ENCODE peak calls at places on chromosome 18, in four cellular contexts. O is IMR-90; A is activated naive CD4-positive, alpha-beta T cell treated with anti-CD3 and anti-CD28 coated beads, Interleukin-2, amount 50 U/mL, for 72 hours; R is activated T-cell treated with anti-CD3 and anti-CD28 coated beads, Interleukin-2, amount 50 U/mL, for 4 hours. X is an unnamed sample.

GRCh38 chr18:48265328-48265727 is 143.9 kb downstream of the ZBTB7C start:
- ATAC-seq in R (no peak), A (no peak), O (no peak), X (no peak)

GRCh38 chr18:54878057-54878661 is 49.9 kb downstream of the RAB27B start:
- ATAC-seq in R (no peak), A (no peak), O (no peak), X (no peak)

GRCh38 chr18:21714472-21714871 is 9.9 kb upstream of the ABHD3 start:
- ATAC-seq in O (no peak), R (no peak), A (peak; percentile 73), X (peak; percentile 62)

GRCh38 chr18:49231541-49231940 is 228.9 kb downstream of the DYM start:
- ATAC-seq in O (no peak), A (no peak), R (no peak), X (no peak)

GRCh38 chr18:54203914-54204313 is 20.6 kb downstream of the MBD2 start:
- ATAC-seq in A (no peak), R (no peak), O (no peak), X (no peak)

GRCh38 chr18:51668632-51669031 is 471.2 kb upstream of the MEX3C start:
- ATAC-seq in O (no peak), A (no peak), R (no peak), X (no peak)

GRCh38 chr18:67935638-67936037 is 419.1 kb upstream of the DSEL start:
- ATAC-seq in A (peak; percentile 78), R (peak; percentile 30), O (no peak), X (peak; percentile 75)

GRCh38 chr18:12630136-12630535 is 27.8 kb downstream of the SPIRE1 start:
- ATAC-seq in O (peak; percentile 81), A (no peak), R (no peak), X (no peak)

GRCh38 chr18:45998244-45998643 is 31.1 kb upstream of the EPG5 start:
- ATAC-seq in A (peak; percentile 28), R (peak; percentile 57), O (no peak), X (peak; percentile 28)

GRCh38 chr18:67433971-67434370 is 82.5 kb downstream of the DSEL start:
- ATAC-seq in A (no peak), R (no peak), O (no peak), X (no peak)

GRCh38 chr18:79129120-79129519 is 59.9 kb downstream of the ATP9B start:
- ATAC-seq in O (no peak), A (no peak), R (no peak), X (no peak)

GRCh38 chr18:59460060-59460395 is 101.0 kb upstream of the LMAN1 start:
- ATAC-seq in O (peak; percentile 71), R (no peak), A (no peak), X (no peak)

GRCh38 chr18:54358495-54358793 is 738 bp downstream of the C18orf54 start:
- ATAC-seq in R (no peak), A (peak; percentile 12), O (no peak), X (peak; percentile 13)

GRCh38 chr18:25827961-25828561 is 262.4 kb downstream of the SS18 start:
- ATAC-seq in R (no peak), O (peak; percentile 37), A (no peak), X (no peak)

GRCh38 chr18:76923485-76924085 is 101.2 kb downstream of the ZNF236 start:
- ATAC-seq in O (peak; percentile 7), R (no peak), A (no peak), X (no peak)

GRCh38 chr18:3268306-3268705 is 6.4 kb downstream of the MYL12B start:
- ATAC-seq in A (no peak), O (no peak), R (no peak), X (no peak)

GRCh38 chr18:56574827-56575226 is 63.6 kb downstream of the TXNL1 start:
- ATAC-seq in A (no peak), O (peak; percentile 56), R (no peak), X (no peak)

GRCh38 chr18:31206787-31207381 is 44.2 kb upstream of the DSC1 start:
- ATAC-seq in A (no peak), O (peak; percentile 65), R (no peak), X (no peak)

GRCh38 chr18:61322265-61322873 is 10.9 kb upstream of the CDH20 start:
- ATAC-seq in R (peak; percentile 40), O (peak; percentile 96), A (peak; percentile 76), X (peak; percentile 56)

GRCh38 chr18:13614701-13615288 is 111.6 kb downstream of the FAM210A start:
- ATAC-seq in R (no peak), O (no peak), A (no peak), X (peak; percentile 8)

GRCh38 chr18:73684651-73685050 is 463.0 kb downstream of the FBXO15 start:
- ATAC-seq in O (no peak), A (no peak), R (no peak), X (no peak)

GRCh38 chr18:35841283-35841682 is 131.2 kb upstream of the RMP24 start:
- ATAC-seq in O (no peak), R (no peak), A (no peak), X (no peak)

GRCh38 chr18:27057459-27058302 is 127.4 kb downstream of the CHST9 start:
- ATAC-seq in A (no peak), O (no peak), R (no peak), X (no peak)

GRCh38 chr18:8121091-8121490 is 488.1 kb upstream of the RAB12 start:
- ATAC-seq in A (no peak), O (no peak), R (no peak), X (no peak)

X was measured in activated T-helper 17 cell treated with anti-CD3 and anti-CD28 coated beads, Interleukin-2, amount 50 U/mL, for 72 hours.